ENCODE peak calls at places on chromosome 18, in four cellular contexts. G, K, T and C are unnamed samples. For H3K36me3, the result is how much of the 10 kb centered on the place peaks cover.

GRCh38 chr18:25787281-25787680 is 303.1 kb downstream of the SS18 start:
- DNase-seq in G (no peak), K (no peak), T (no peak), C (no peak)

GRCh38 chr18:44502790-44503189 is 177.9 kb upstream of the SETBP1 start:
- DNase-seq in G (no peak), K (no peak), T (no peak), C (no peak)

GRCh38 chr18:52936931-52937330 is 596.9 kb downstream of the DCC start:
- DNase-seq in G (no peak), K (no peak), T (no peak), C (no peak)

GRCh38 chr18:43279015-43279758 is 1.9 kb upstream of the SYT4 start:
- DNase-seq in G (no peak), K (no peak), T (no peak), C (no peak)

GRCh38 chr18:80046961-80047541 is 12.8 kb downstream of the RBFA start:
- DNase-seq in G (no peak), K (no peak), T (no peak), C (no peak)

GRCh38 chr18:183769-184168 is 25.4 kb downstream of the USP14 start:
- DNase-seq in G (no peak), K (no peak), T (peak), C (no peak)

GRCh38 chr18:56021136-56021813 is 433.3 kb upstream of the TCF4 start:
- DNase-seq in G (no peak), K (no peak), T (no peak), C (no peak)

GRCh38 chr18:23134780-23135678 is at the start of gene CABLES1:
- DNase-seq in G (no peak), K (peak), T (peak), C (peak)

GRCh38 chr18:31684279-31685096 is at the start of gene B4GALT6:
- DNase-seq in G (no peak), K (no peak), T (peak), C (no peak)

GRCh38 chr18:63540131-63540530 is 2.0 kb upstream of the SERPINB12 start:
- DNase-seq in G (no peak), K (no peak), T (no peak), C (no peak)

GRCh38 chr18:37495354-37495753 is 70.2 kb downstream of the CELF4 start:
- DNase-seq in G (no peak), K (no peak), T (no peak), C (no peak)

GRCh38 chr18:63774511-63774910 is 707 bp upstream of the SERPINB7 start:
- DNase-seq in G (no peak), K (no peak), T (no peak), C (no peak)

GRCh38 chr18:26040051-26040656 is 50.3 kb downstream of the SS18 start:
- DNase-seq in G (no peak), K (no peak), T (no peak), C (no peak)

GRCh38 chr18:59263566-59264135 is 9.6 kb downstream of the RAX start:
- DNase-seq in G (no peak), K (no peak), T (peak), C (no peak)

GRCh38 chr18:37124511-37124910 is 295.6 kb downstream of the KIAA1328 start:
- DNase-seq in G (no peak), K (no peak), T (no peak), C (no peak)

GRCh38 chr18:49177812-49178211 is 227.0 kb upstream of the SMAD7 start:
- DNase-seq in G (no peak), K (no peak), T (no peak), C (no peak)

GRCh38 chr18:32763306-32763705 is 9.5 kb downstream of the KLHL14 start:
- DNase-seq in G (no peak), K (no peak), T (no peak), C (no peak)

GRCh38 chr18:48607049-48607984 is 68.5 kb downstream of the CTIF start:
- DNase-seq in G (no peak), K (peak), T (no peak), C (peak)

GRCh38 chr18:59265246-59266018 is 7.8 kb downstream of the RAX start:
- DNase-seq in G (no peak), K (no peak), T (no peak), C (no peak)

GRCh38 chr18:74271656-74272055 is 20.1 kb downstream of the CYB5A start:
- DNase-seq in G (no peak), K (no peak), T (no peak), C (no peak)

GRCh38 chr18:32847719-32848118 is 74.9 kb upstream of the KLHL14 start:
- DNase-seq in G (no peak), K (no peak), T (no peak), C (no peak)

GRCh38 chr18:72866901-72867701 is 686 bp downstream of the NETO1 start:
- DNase-seq in G (no peak), K (no peak), T (no peak), C (no peak)
- H3K4me3 ChIP-seq in G (no peak), K (peak), T (no peak), C (peak)

GRCh38 chr18:77016133-77016839 is 116.3 kb downstream of the MBP start:
- DNase-seq in G (no peak), K (no peak), T (no peak), C (no peak)

GRCh38 chr18:77015176-77015575 is 117.4 kb downstream of the MBP start:
- DNase-seq in G (no peak), K (no peak), T (no peak), C (no peak)

GRCh38 chr18:77016936-77017335 is 115.6 kb downstream of the MBP start:
- DNase-seq in G (no peak), K (peak), T (no peak), C (no peak)

GRCh38 chr18:77019641-77020040 is 112.9 kb downstream of the MBP start:
- DNase-seq in G (no peak), K (no peak), T (no peak), C (no peak)

DNA sequence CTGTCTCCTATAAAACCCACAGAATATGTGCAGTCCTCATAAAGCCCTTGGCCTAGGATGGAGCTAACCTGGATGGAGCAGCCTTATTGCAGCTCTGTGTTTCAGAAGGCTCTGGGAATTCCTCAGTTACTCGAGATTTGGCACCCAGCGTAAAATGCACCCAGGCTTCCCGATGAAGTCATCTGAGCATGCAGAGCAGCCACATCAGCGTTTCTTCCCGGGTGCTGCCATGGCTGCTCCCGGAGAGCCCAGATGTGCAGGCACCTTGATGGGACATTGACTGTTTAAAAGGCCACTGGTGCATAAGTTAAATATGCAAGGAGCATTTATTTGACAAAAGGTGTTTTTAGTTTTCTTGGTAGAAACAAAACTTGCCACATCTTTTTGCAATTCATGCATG is 115.2 kb downstream of the MBP start:
- DNase-seq in G (no peak), K (no peak), T (no peak), C (no peak)
- H3K36me3 ChIP-seq in G (half or more), K (under half), T (under half), C (under half)

GRCh38 chr18:50334546-50335152 is 40.2 kb upstream of the SKA1 start:
- DNase-seq in G (no peak), K (no peak), T (no peak), C (no peak)
- H3K4me3 ChIP-seq in G (no peak), K (no peak), T (no peak), C (no peak)

GRCh38 chr18:57670046-57670445 is 48.4 kb upstream of the NARS1 start:
- DNase-seq in G (no peak), K (no peak), T (no peak), C (no peak)
- H3K36me3 ChIP-seq in G (under half), K (under half), T (under half), C (half or more)